ENCODE peak calls at places on chromosomes 11 and 22, in seven cellular contexts. One of them, this sample, is unnamed.

GRCh38 chr22:38873469-38874411 is 1.7 kb upstream of the CBX6 start:
- DNase-seq in natural killer cell treated with Interleukin-12 subunit alpha and Interleukin-12 subunit beta and Interleukin-15 and Interleukin-18, amount 100 ng/mL, for 72 hours: peak
- DNase-seq in body of pancreas: no peak
- DNase-seq in lung microvascular endothelial cell: no peak
- DNase-seq in HEK293T: peak
- DNase-seq in stimulated activated CD4-positive, alpha-beta T cell treated with anti-CD3 and anti-CD28 coated beads, Interleukin-4, amount 100 ng/mL, for 4 hours: peak
- DNase-seq in pancreas: no peak
- DNase-seq in this sample: no peak

GRCh38 chr11:13174090-13174489 is 103.5 kb upstream of the BMAL1 start:
- DNase-seq in pancreas: no peak
- DNase-seq in stimulated activated CD4-positive, alpha-beta T cell treated with anti-CD3 and anti-CD28 coated beads, Interleukin-4, amount 100 ng/mL, for 4 hours: no peak
- DNase-seq in body of pancreas: no peak
- DNase-seq in HEK293T: no peak
- DNase-seq in natural killer cell treated with Interleukin-12 subunit alpha and Interleukin-12 subunit beta and Interleukin-15 and Interleukin-18, amount 100 ng/mL, for 72 hours: no peak
- DNase-seq in lung microvascular endothelial cell: no peak
- DNase-seq in this sample: no peak

GRCh38 chr22:27003301-27003700 is 345.9 kb downstream of the MIAT start:
- DNase-seq in lung microvascular endothelial cell: no peak
- DNase-seq in pancreas: no peak
- DNase-seq in HEK293T: no peak
- DNase-seq in body of pancreas: no peak
- DNase-seq in stimulated activated CD4-positive, alpha-beta T cell treated with anti-CD3 and anti-CD28 coated beads, Interleukin-4, amount 100 ng/mL, for 4 hours: no peak
- DNase-seq in natural killer cell treated with Interleukin-12 subunit alpha and Interleukin-12 subunit beta and Interleukin-15 and Interleukin-18, amount 100 ng/mL, for 72 hours: no peak
- DNase-seq in this sample: no peak

GRCh38 chr11:75431533-75432525 is 1.2 kb downstream of the KLHL35 start:
- DNase-seq in natural killer cell treated with Interleukin-12 subunit alpha and Interleukin-12 subunit beta and Interleukin-15 and Interleukin-18, amount 100 ng/mL, for 72 hours: no peak
- DNase-seq in stimulated activated CD4-positive, alpha-beta T cell treated with anti-CD3 and anti-CD28 coated beads, Interleukin-4, amount 100 ng/mL, for 4 hours: no peak
- DNase-seq in pancreas: no peak
- DNase-seq in body of pancreas: no peak
- DNase-seq in HEK293T: no peak
- DNase-seq in lung microvascular endothelial cell: no peak
- DNase-seq in this sample: peak

GRCh38 chr11:119684361-119685072 is 44.5 kb downstream of the NECTIN1 start:
- DNase-seq in pancreas: no peak
- DNase-seq in body of pancreas: no peak
- DNase-seq in lung microvascular endothelial cell: peak
- DNase-seq in stimulated activated CD4-positive, alpha-beta T cell treated with anti-CD3 and anti-CD28 coated beads, Interleukin-4, amount 100 ng/mL, for 4 hours: no peak
- DNase-seq in natural killer cell treated with Interleukin-12 subunit alpha and Interleukin-12 subunit beta and Interleukin-15 and Interleukin-18, amount 100 ng/mL, for 72 hours: peak
- DNase-seq in HEK293T: no peak
- DNase-seq in this sample: no peak

GRCh38 chr22:24444251-24444650 is 16.9 kb downstream of the ADORA2A start:
- DNase-seq in natural killer cell treated with Interleukin-12 subunit alpha and Interleukin-12 subunit beta and Interleukin-15 and Interleukin-18, amount 100 ng/mL, for 72 hours: no peak
- DNase-seq in pancreas: no peak
- DNase-seq in body of pancreas: no peak
- DNase-seq in HEK293T: no peak
- DNase-seq in stimulated activated CD4-positive, alpha-beta T cell treated with anti-CD3 and anti-CD28 coated beads, Interleukin-4, amount 100 ng/mL, for 4 hours: no peak
- DNase-seq in lung microvascular endothelial cell: no peak
- DNase-seq in this sample: no peak

GRCh38 chr11:102552020-102552419 is 21.5 kb upstream of the MMP7 start:
- DNase-seq in HEK293T: no peak
- DNase-seq in lung microvascular endothelial cell: no peak
- DNase-seq in body of pancreas: no peak
- DNase-seq in natural killer cell treated with Interleukin-12 subunit alpha and Interleukin-12 subunit beta and Interleukin-15 and Interleukin-18, amount 100 ng/mL, for 72 hours: no peak
- DNase-seq in stimulated activated CD4-positive, alpha-beta T cell treated with anti-CD3 and anti-CD28 coated beads, Interleukin-4, amount 100 ng/mL, for 4 hours: no peak
- DNase-seq in pancreas: no peak
- DNase-seq in this sample: no peak

GRCh38 chr22:44807915-44808690 is 55.7 kb downstream of the ARHGAP8 start:
- DNase-seq in lung microvascular endothelial cell: no peak
- DNase-seq in pancreas: no peak
- DNase-seq in HEK293T: peak
- DNase-seq in stimulated activated CD4-positive, alpha-beta T cell treated with anti-CD3 and anti-CD28 coated beads, Interleukin-4, amount 100 ng/mL, for 4 hours: no peak
- DNase-seq in natural killer cell treated with Interleukin-12 subunit alpha and Interleukin-12 subunit beta and Interleukin-15 and Interleukin-18, amount 100 ng/mL, for 72 hours: no peak
- DNase-seq in body of pancreas: no peak
- DNase-seq in this sample: peak

GRCh38 chr11:57982763-57983162 is 40.9 kb upstream of the OR9Q1 start:
- DNase-seq in stimulated activated CD4-positive, alpha-beta T cell treated with anti-CD3 and anti-CD28 coated beads, Interleukin-4, amount 100 ng/mL, for 4 hours: no peak
- DNase-seq in body of pancreas: no peak
- DNase-seq in pancreas: no peak
- DNase-seq in HEK293T: no peak
- DNase-seq in natural killer cell treated with Interleukin-12 subunit alpha and Interleukin-12 subunit beta and Interleukin-15 and Interleukin-18, amount 100 ng/mL, for 72 hours: no peak
- DNase-seq in lung microvascular endothelial cell: no peak
- DNase-seq in this sample: no peak

GRCh38 chr11:64141081-64141783 is 24.7 kb downstream of the MACROD1 start:
- DNase-seq in lung microvascular endothelial cell: no peak
- DNase-seq in HEK293T: no peak
- DNase-seq in natural killer cell treated with Interleukin-12 subunit alpha and Interleukin-12 subunit beta and Interleukin-15 and Interleukin-18, amount 100 ng/mL, for 72 hours: no peak
- DNase-seq in stimulated activated CD4-positive, alpha-beta T cell treated with anti-CD3 and anti-CD28 coated beads, Interleukin-4, amount 100 ng/mL, for 4 hours: no peak
- DNase-seq in pancreas: no peak
- DNase-seq in body of pancreas: no peak
- DNase-seq in this sample: no peak

GRCh38 chr11:62909107-62909894 is 11.9 kb downstream of the CHRM1 start:
- DNase-seq in stimulated activated CD4-positive, alpha-beta T cell treated with anti-CD3 and anti-CD28 coated beads, Interleukin-4, amount 100 ng/mL, for 4 hours: no peak
- DNase-seq in pancreas: peak
- DNase-seq in body of pancreas: peak
- DNase-seq in natural killer cell treated with Interleukin-12 subunit alpha and Interleukin-12 subunit beta and Interleukin-15 and Interleukin-18, amount 100 ng/mL, for 72 hours: no peak
- DNase-seq in HEK293T: peak
- DNase-seq in lung microvascular endothelial cell: peak
- DNase-seq in this sample: peak

GRCh38 chr11:69962152-69962551 is 116.0 kb upstream of the ANO1 start:
- DNase-seq in HEK293T: no peak
- DNase-seq in lung microvascular endothelial cell: peak
- DNase-seq in stimulated activated CD4-positive, alpha-beta T cell treated with anti-CD3 and anti-CD28 coated beads, Interleukin-4, amount 100 ng/mL, for 4 hours: no peak
- DNase-seq in body of pancreas: no peak
- DNase-seq in pancreas: no peak
- DNase-seq in natural killer cell treated with Interleukin-12 subunit alpha and Interleukin-12 subunit beta and Interleukin-15 and Interleukin-18, amount 100 ng/mL, for 72 hours: peak
- DNase-seq in this sample: no peak

GRCh38 chr22:49960967-49961600 is 512 bp downstream of the PIM3 start:
- DNase-seq in natural killer cell treated with Interleukin-12 subunit alpha and Interleukin-12 subunit beta and Interleukin-15 and Interleukin-18, amount 100 ng/mL, for 72 hours: peak
- DNase-seq in stimulated activated CD4-positive, alpha-beta T cell treated with anti-CD3 and anti-CD28 coated beads, Interleukin-4, amount 100 ng/mL, for 4 hours: no peak
- DNase-seq in body of pancreas: peak
- DNase-seq in pancreas: peak
- DNase-seq in HEK293T: no peak
- DNase-seq in lung microvascular endothelial cell: peak
- DNase-seq in this sample: peak

GRCh38 chr11:119991669-119992068 is 146.2 kb downstream of the TRIM29 start:
- DNase-seq in natural killer cell treated with Interleukin-12 subunit alpha and Interleukin-12 subunit beta and Interleukin-15 and Interleukin-18, amount 100 ng/mL, for 72 hours: no peak
- DNase-seq in lung microvascular endothelial cell: no peak
- DNase-seq in stimulated activated CD4-positive, alpha-beta T cell treated with anti-CD3 and anti-CD28 coated beads, Interleukin-4, amount 100 ng/mL, for 4 hours: no peak
- DNase-seq in body of pancreas: no peak
- DNase-seq in pancreas: no peak
- DNase-seq in HEK293T: no peak
- DNase-seq in this sample: no peak

GRCh38 chr11:18022419-18022818 is 9.6 kb upstream of the SERGEF start:
- DNase-seq in lung microvascular endothelial cell: no peak
- DNase-seq in body of pancreas: no peak
- DNase-seq in pancreas: no peak
- DNase-seq in HEK293T: no peak
- DNase-seq in stimulated activated CD4-positive, alpha-beta T cell treated with anti-CD3 and anti-CD28 coated beads, Interleukin-4, amount 100 ng/mL, for 4 hours: no peak
- DNase-seq in natural killer cell treated with Interleukin-12 subunit alpha and Interleukin-12 subunit beta and Interleukin-15 and Interleukin-18, amount 100 ng/mL, for 72 hours: no peak
- DNase-seq in this sample: no peak

GRCh38 chr11:18650859-18651557 is 16.9 kb upstream of the SPTY2D1 start:
- DNase-seq in HEK293T: peak
- DNase-seq in lung microvascular endothelial cell: peak
- DNase-seq in natural killer cell treated with Interleukin-12 subunit alpha and Interleukin-12 subunit beta and Interleukin-15 and Interleukin-18, amount 100 ng/mL, for 72 hours: no peak
- DNase-seq in stimulated activated CD4-positive, alpha-beta T cell treated with anti-CD3 and anti-CD28 coated beads, Interleukin-4, amount 100 ng/mL, for 4 hours: no peak
- DNase-seq in pancreas: peak
- DNase-seq in body of pancreas: peak
- DNase-seq in this sample: no peak

GRCh38 chr11:78299000-78299712 is 110.4 kb downstream of the USP35 start:
- DNase-seq in pancreas: no peak
- DNase-seq in body of pancreas: no peak
- DNase-seq in natural killer cell treated with Interleukin-12 subunit alpha and Interleukin-12 subunit beta and Interleukin-15 and Interleukin-18, amount 100 ng/mL, for 72 hours: no peak
- DNase-seq in stimulated activated CD4-positive, alpha-beta T cell treated with anti-CD3 and anti-CD28 coated beads, Interleukin-4, amount 100 ng/mL, for 4 hours: no peak
- DNase-seq in HEK293T: no peak
- DNase-seq in lung microvascular endothelial cell: no peak
- DNase-seq in this sample: no peak

GRCh38 chr11:2308713-2309112 is 6.9 kb downstream of the TSPAN32 start:
- DNase-seq in natural killer cell treated with Interleukin-12 subunit alpha and Interleukin-12 subunit beta and Interleukin-15 and Interleukin-18, amount 100 ng/mL, for 72 hours: peak
- DNase-seq in stimulated activated CD4-positive, alpha-beta T cell treated with anti-CD3 and anti-CD28 coated beads, Interleukin-4, amount 100 ng/mL, for 4 hours: no peak
- DNase-seq in lung microvascular endothelial cell: no peak
- DNase-seq in HEK293T: no peak
- DNase-seq in body of pancreas: no peak
- DNase-seq in pancreas: no peak
- DNase-seq in this sample: no peak

GRCh38 chr11:7448126-7448525 is 37.2 kb upstream of the OLFML1 start:
- DNase-seq in HEK293T: no peak
- DNase-seq in lung microvascular endothelial cell: no peak
- DNase-seq in pancreas: no peak
- DNase-seq in body of pancreas: no peak
- DNase-seq in natural killer cell treated with Interleukin-12 subunit alpha and Interleukin-12 subunit beta and Interleukin-15 and Interleukin-18, amount 100 ng/mL, for 72 hours: no peak
- DNase-seq in stimulated activated CD4-positive, alpha-beta T cell treated with anti-CD3 and anti-CD28 coated beads, Interleukin-4, amount 100 ng/mL, for 4 hours: no peak
- DNase-seq in this sample: no peak

GRCh38 chr11:45713573-45713972 is 48.2 kb upstream of the CHST1 start:
- DNase-seq in body of pancreas: no peak
- DNase-seq in stimulated activated CD4-positive, alpha-beta T cell treated with anti-CD3 and anti-CD28 coated beads, Interleukin-4, amount 100 ng/mL, for 4 hours: no peak
- DNase-seq in pancreas: no peak
- DNase-seq in natural killer cell treated with Interleukin-12 subunit alpha and Interleukin-12 subunit beta and Interleukin-15 and Interleukin-18, amount 100 ng/mL, for 72 hours: no peak
- DNase-seq in lung microvascular endothelial cell: no peak
- DNase-seq in HEK293T: no peak
- DNase-seq in this sample: no peak

GRCh38 chr11:61529537-61530225 is 21.1 kb downstream of the LRRC10B start:
- DNase-seq in pancreas: peak
- DNase-seq in natural killer cell treated with Interleukin-12 subunit alpha and Interleukin-12 subunit beta and Interleukin-15 and Interleukin-18, amount 100 ng/mL, for 72 hours: no peak
- DNase-seq in stimulated activated CD4-positive, alpha-beta T cell treated with anti-CD3 and anti-CD28 coated beads, Interleukin-4, amount 100 ng/mL, for 4 hours: no peak
- DNase-seq in lung microvascular endothelial cell: no peak
- DNase-seq in body of pancreas: peak
- DNase-seq in HEK293T: no peak
- DNase-seq in this sample: no peak

GRCh38 chr11:94664336-94664735 is 97.2 kb downstream of the PIWIL4 start:
- DNase-seq in lung microvascular endothelial cell: no peak
- DNase-seq in body of pancreas: no peak
- DNase-seq in HEK293T: no peak
- DNase-seq in natural killer cell treated with Interleukin-12 subunit alpha and Interleukin-12 subunit beta and Interleukin-15 and Interleukin-18, amount 100 ng/mL, for 72 hours: no peak
- DNase-seq in stimulated activated CD4-positive, alpha-beta T cell treated with anti-CD3 and anti-CD28 coated beads, Interleukin-4, amount 100 ng/mL, for 4 hours: no peak
- DNase-seq in pancreas: peak
- DNase-seq in this sample: no peak

GRCh38 chr22:30422481-30423295 is 2.9 kb upstream of the MTFP1 start:
- DNase-seq in lung microvascular endothelial cell: peak
- DNase-seq in stimulated activated CD4-positive, alpha-beta T cell treated with anti-CD3 and anti-CD28 coated beads, Interleukin-4, amount 100 ng/mL, for 4 hours: peak
- DNase-seq in body of pancreas: peak
- DNase-seq in natural killer cell treated with Interleukin-12 subunit alpha and Interleukin-12 subunit beta and Interleukin-15 and Interleukin-18, amount 100 ng/mL, for 72 hours: no peak
- DNase-seq in pancreas: peak
- DNase-seq in HEK293T: no peak
- DNase-seq in this sample: no peak

GRCh38 chr11:32698579-32698978 is 95.9 kb downstream of the CCDC73 start:
- DNase-seq in lung microvascular endothelial cell: no peak
- DNase-seq in pancreas: no peak
- DNase-seq in stimulated activated CD4-positive, alpha-beta T cell treated with anti-CD3 and anti-CD28 coated beads, Interleukin-4, amount 100 ng/mL, for 4 hours: no peak
- DNase-seq in natural killer cell treated with Interleukin-12 subunit alpha and Interleukin-12 subunit beta and Interleukin-15 and Interleukin-18, amount 100 ng/mL, for 72 hours: no peak
- DNase-seq in HEK293T: no peak
- DNase-seq in body of pancreas: no peak
- DNase-seq in this sample: no peak